ENCODE peak calls at places on chromosomes 11 and 22, in seven cellular contexts. One of them, this sample, is unnamed.

GRCh38 chr22:25081409-25081824 is 118.2 kb upstream of the CRYBB3 start:
- DNase-seq in G401: no peak
- DNase-seq in CD8-positive, alpha-beta T cell: peak; percentile 34
- DNase-seq in activated gamma-delta T cell treated with anti-CD3 and anti-CD28 coated beads, Interleukin-2, amount 50 U/mL, for 16 hours: no peak
- DNase-seq in NCI-H460: peak; percentile 16
- DNase-seq in stomach: peak; percentile 57
- DNase-seq in EL: peak; percentile 10
- DNase-seq in this sample: peak; percentile 68

GRCh38 chr11:118012083-118012669 is 26.0 kb downstream of the IL10RA start:
- DNase-seq in G401: no peak
- DNase-seq in CD8-positive, alpha-beta T cell: no peak
- DNase-seq in activated gamma-delta T cell treated with anti-CD3 and anti-CD28 coated beads, Interleukin-2, amount 50 U/mL, for 16 hours: no peak
- DNase-seq in NCI-H460: no peak
- DNase-seq in stomach: no peak
- DNase-seq in EL: peak; percentile 19
- DNase-seq in this sample: no peak

GRCh38 chr11:13717331-13717730 is 48.9 kb downstream of the FAR1 start:
- DNase-seq in G401: no peak
- DNase-seq in CD8-positive, alpha-beta T cell: no peak
- DNase-seq in activated gamma-delta T cell treated with anti-CD3 and anti-CD28 coated beads, Interleukin-2, amount 50 U/mL, for 16 hours: no peak
- DNase-seq in NCI-H460: no peak
- DNase-seq in stomach: no peak
- DNase-seq in EL: peak; percentile 92
- DNase-seq in this sample: no peak

GRCh38 chr22:46810856-46811786 is 48.7 kb downstream of the TBC1D22A start:
- DNase-seq in G401: no peak
- DNase-seq in CD8-positive, alpha-beta T cell: no peak
- DNase-seq in activated gamma-delta T cell treated with anti-CD3 and anti-CD28 coated beads, Interleukin-2, amount 50 U/mL, for 16 hours: no peak
- DNase-seq in NCI-H460: no peak
- DNase-seq in stomach: peak; percentile 19
- DNase-seq in EL: no peak
- DNase-seq in this sample: no peak

GRCh38 chr11:13278620-13279486 is 1.3 kb downstream of the BMAL1 start:
- DNase-seq in G401: peak; percentile 33
- DNase-seq in CD8-positive, alpha-beta T cell: no peak
- DNase-seq in activated gamma-delta T cell treated with anti-CD3 and anti-CD28 coated beads, Interleukin-2, amount 50 U/mL, for 16 hours: no peak
- DNase-seq in NCI-H460: no peak
- DNase-seq in stomach: no peak
- DNase-seq in EL: peak; percentile 9
- DNase-seq in this sample: peak; percentile 55

GRCh38 chr11:12963789-12964536 is 45.2 kb upstream of the RASSF10 start:
- DNase-seq in G401: peak; percentile 44
- DNase-seq in CD8-positive, alpha-beta T cell: peak; percentile 44
- DNase-seq in activated gamma-delta T cell treated with anti-CD3 and anti-CD28 coated beads, Interleukin-2, amount 50 U/mL, for 16 hours: peak; percentile 32
- DNase-seq in NCI-H460: peak; percentile 55
- DNase-seq in stomach: peak; percentile 79
- DNase-seq in EL: peak; percentile 68
- DNase-seq in this sample: peak; percentile 88

GRCh38 chr11:65571940-65572339 is 398 bp upstream of the FAM89B start:
- DNase-seq in G401: peak; percentile 56
- DNase-seq in CD8-positive, alpha-beta T cell: no peak
- DNase-seq in activated gamma-delta T cell treated with anti-CD3 and anti-CD28 coated beads, Interleukin-2, amount 50 U/mL, for 16 hours: no peak
- DNase-seq in NCI-H460: peak; percentile 37
- DNase-seq in stomach: peak; percentile 36
- DNase-seq in EL: no peak
- DNase-seq in this sample: peak; percentile 65

GRCh38 chr22:44666207-44666585 is 35.8 kb upstream of the PRR5 start:
- DNase-seq in G401: no peak
- DNase-seq in CD8-positive, alpha-beta T cell: no peak
- DNase-seq in activated gamma-delta T cell treated with anti-CD3 and anti-CD28 coated beads, Interleukin-2, amount 50 U/mL, for 16 hours: no peak
- DNase-seq in NCI-H460: no peak
- DNase-seq in stomach: no peak
- DNase-seq in EL: no peak
- DNase-seq in this sample: no peak

GRCh38 chr22:49320714-49321476 is 506.8 kb downstream of the BRD1 start:
- DNase-seq in G401: no peak
- DNase-seq in CD8-positive, alpha-beta T cell: no peak
- DNase-seq in activated gamma-delta T cell treated with anti-CD3 and anti-CD28 coated beads, Interleukin-2, amount 50 U/mL, for 16 hours: no peak
- DNase-seq in NCI-H460: no peak
- DNase-seq in stomach: peak; percentile 17
- DNase-seq in EL: no peak
- DNase-seq in this sample: no peak

GRCh38 chr11:88656960-88657738 is 319.6 kb upstream of the CTSC start:
- DNase-seq in G401: no peak
- DNase-seq in CD8-positive, alpha-beta T cell: no peak
- DNase-seq in activated gamma-delta T cell treated with anti-CD3 and anti-CD28 coated beads, Interleukin-2, amount 50 U/mL, for 16 hours: no peak
- DNase-seq in NCI-H460: no peak
- DNase-seq in stomach: no peak
- DNase-seq in EL: no peak
- DNase-seq in this sample: no peak

GRCh38 chr11:3346587-3346986 is 32.4 kb downstream of the ZNF195 start:
- DNase-seq in G401: no peak
- DNase-seq in CD8-positive, alpha-beta T cell: no peak
- DNase-seq in activated gamma-delta T cell treated with anti-CD3 and anti-CD28 coated beads, Interleukin-2, amount 50 U/mL, for 16 hours: no peak
- DNase-seq in NCI-H460: no peak
- DNase-seq in stomach: no peak
- DNase-seq in EL: no peak
- DNase-seq in this sample: no peak

GRCh38 chr11:61999141-61999975 is 31.9 kb upstream of the FTH1 start:
- DNase-seq in G401: no peak
- DNase-seq in CD8-positive, alpha-beta T cell: no peak
- DNase-seq in activated gamma-delta T cell treated with anti-CD3 and anti-CD28 coated beads, Interleukin-2, amount 50 U/mL, for 16 hours: no peak
- DNase-seq in NCI-H460: no peak
- DNase-seq in stomach: no peak
- DNase-seq in EL: no peak
- DNase-seq in this sample: no peak

GRCh38 chr11:80782135-80782885 is 1341.5 kb upstream of the TENM4 start:
- DNase-seq in G401: no peak
- DNase-seq in CD8-positive, alpha-beta T cell: no peak
- DNase-seq in activated gamma-delta T cell treated with anti-CD3 and anti-CD28 coated beads, Interleukin-2, amount 50 U/mL, for 16 hours: no peak
- DNase-seq in NCI-H460: no peak
- DNase-seq in stomach: no peak
- DNase-seq in EL: no peak
- DNase-seq in this sample: no peak

GRCh38 chr22:40058265-40058664 is 63.5 kb downstream of the FAM83F start:
- DNase-seq in G401: no peak
- DNase-seq in CD8-positive, alpha-beta T cell: no peak
- DNase-seq in activated gamma-delta T cell treated with anti-CD3 and anti-CD28 coated beads, Interleukin-2, amount 50 U/mL, for 16 hours: no peak
- DNase-seq in NCI-H460: no peak
- DNase-seq in stomach: no peak
- DNase-seq in EL: no peak
- DNase-seq in this sample: no peak

GRCh38 chr22:19812910-19813309 is 41.8 kb downstream of the GNB1L start:
- DNase-seq in G401: no peak
- DNase-seq in CD8-positive, alpha-beta T cell: no peak
- DNase-seq in activated gamma-delta T cell treated with anti-CD3 and anti-CD28 coated beads, Interleukin-2, amount 50 U/mL, for 16 hours: no peak
- DNase-seq in NCI-H460: no peak
- DNase-seq in stomach: peak; percentile 7
- DNase-seq in EL: no peak
- DNase-seq in this sample: no peak

GRCh38 chr11:65786008-65786785 is 666 bp upstream of the OVOL1 start:
- DNase-seq in G401: no peak
- DNase-seq in CD8-positive, alpha-beta T cell: no peak
- DNase-seq in activated gamma-delta T cell treated with anti-CD3 and anti-CD28 coated beads, Interleukin-2, amount 50 U/mL, for 16 hours: no peak
- DNase-seq in NCI-H460: no peak
- DNase-seq in stomach: peak; percentile 59
- DNase-seq in EL: no peak
- DNase-seq in this sample: peak; percentile 48

GRCh38 chr11:116357769-116358544 is 414.8 kb downstream of the BUD13 start:
- DNase-seq in G401: no peak
- DNase-seq in CD8-positive, alpha-beta T cell: no peak
- DNase-seq in activated gamma-delta T cell treated with anti-CD3 and anti-CD28 coated beads, Interleukin-2, amount 50 U/mL, for 16 hours: no peak
- DNase-seq in NCI-H460: no peak
- DNase-seq in stomach: no peak
- DNase-seq in EL: no peak
- DNase-seq in this sample: peak; percentile 83

GRCh38 chr11:19311306-19312030 is 70.7 kb upstream of the E2F8 start:
- DNase-seq in G401: peak; percentile 53
- DNase-seq in CD8-positive, alpha-beta T cell: no peak
- DNase-seq in activated gamma-delta T cell treated with anti-CD3 and anti-CD28 coated beads, Interleukin-2, amount 50 U/mL, for 16 hours: no peak
- DNase-seq in NCI-H460: peak; percentile 48
- DNase-seq in stomach: peak; percentile 76
- DNase-seq in EL: peak; percentile 59
- DNase-seq in this sample: peak; percentile 79

GRCh38 chr11:69298778-69299461 is 5.0 kb downstream of the MYEOV start:
- DNase-seq in G401: no peak
- DNase-seq in CD8-positive, alpha-beta T cell: no peak
- DNase-seq in activated gamma-delta T cell treated with anti-CD3 and anti-CD28 coated beads, Interleukin-2, amount 50 U/mL, for 16 hours: no peak
- DNase-seq in NCI-H460: no peak
- DNase-seq in stomach: no peak
- DNase-seq in EL: peak; percentile 55
- DNase-seq in this sample: no peak

GRCh38 chr11:57776101-57776511 is 14.5 kb downstream of the CTNND1 start:
- DNase-seq in G401: no peak
- DNase-seq in CD8-positive, alpha-beta T cell: no peak
- DNase-seq in activated gamma-delta T cell treated with anti-CD3 and anti-CD28 coated beads, Interleukin-2, amount 50 U/mL, for 16 hours: no peak
- DNase-seq in NCI-H460: no peak
- DNase-seq in stomach: no peak
- DNase-seq in EL: peak; percentile 67
- DNase-seq in this sample: peak; percentile 26

GRCh38 chr22:27317156-27317555 is 484.4 kb downstream of the MN1 start:
- DNase-seq in G401: no peak
- DNase-seq in CD8-positive, alpha-beta T cell: no peak
- DNase-seq in activated gamma-delta T cell treated with anti-CD3 and anti-CD28 coated beads, Interleukin-2, amount 50 U/mL, for 16 hours: no peak
- DNase-seq in NCI-H460: no peak
- DNase-seq in stomach: no peak
- DNase-seq in EL: no peak
- DNase-seq in this sample: no peak

GRCh38 chr11:63991558-63991957 is 5.3 kb downstream of the OTUB1 start:
- DNase-seq in G401: no peak
- DNase-seq in CD8-positive, alpha-beta T cell: no peak
- DNase-seq in activated gamma-delta T cell treated with anti-CD3 and anti-CD28 coated beads, Interleukin-2, amount 50 U/mL, for 16 hours: no peak
- DNase-seq in NCI-H460: no peak
- DNase-seq in stomach: no peak
- DNase-seq in EL: no peak
- DNase-seq in this sample: no peak

GRCh38 chr11:45885274-45885920 is at the start of gene MAPK8IP1:
- DNase-seq in G401: peak; percentile 74
- DNase-seq in CD8-positive, alpha-beta T cell: peak; percentile 39
- DNase-seq in activated gamma-delta T cell treated with anti-CD3 and anti-CD28 coated beads, Interleukin-2, amount 50 U/mL, for 16 hours: peak; percentile 18
- DNase-seq in NCI-H460: peak; percentile 22
- DNase-seq in stomach: peak; percentile 62
- DNase-seq in EL: peak; percentile 36
- DNase-seq in this sample: peak; percentile 76

GRCh38 chr11:76793834-76794291 is 10.7 kb downstream of the TSKU start:
- DNase-seq in G401: no peak
- DNase-seq in CD8-positive, alpha-beta T cell: no peak
- DNase-seq in activated gamma-delta T cell treated with anti-CD3 and anti-CD28 coated beads, Interleukin-2, amount 50 U/mL, for 16 hours: no peak
- DNase-seq in NCI-H460: no peak
- DNase-seq in stomach: peak; percentile 24
- DNase-seq in EL: no peak
- DNase-seq in this sample: no peak

GRCh38 chr11:118790357-118791014 is 478 bp downstream of the DDX6 start:
- DNase-seq in G401: peak; percentile 80
- DNase-seq in CD8-positive, alpha-beta T cell: peak; percentile 51
- DNase-seq in activated gamma-delta T cell treated with anti-CD3 and anti-CD28 coated beads, Interleukin-2, amount 50 U/mL, for 16 hours: peak; percentile 46
- DNase-seq in NCI-H460: peak; percentile 14
- DNase-seq in stomach: peak; percentile 43
- DNase-seq in EL: peak; percentile 55
- DNase-seq in this sample: peak; percentile 61

GRCh38 chr22:26383968-26384576 is 45.0 kb upstream of the ASPHD2 start:
- DNase-seq in G401: no peak
- DNase-seq in CD8-positive, alpha-beta T cell: no peak
- DNase-seq in activated gamma-delta T cell treated with anti-CD3 and anti-CD28 coated beads, Interleukin-2, amount 50 U/mL, for 16 hours: no peak
- DNase-seq in NCI-H460: no peak
- DNase-seq in stomach: no peak
- DNase-seq in EL: no peak
- DNase-seq in this sample: no peak

GRCh38 chr11:27718853-27719574 is 18.8 kb upstream of the BDNF start:
- DNase-seq in G401: peak; percentile 59
- DNase-seq in CD8-positive, alpha-beta T cell: no peak
- DNase-seq in activated gamma-delta T cell treated with anti-CD3 and anti-CD28 coated beads, Interleukin-2, amount 50 U/mL, for 16 hours: no peak
- DNase-seq in NCI-H460: no peak
- DNase-seq in stomach: no peak
- DNase-seq in EL: peak; percentile 76
- DNase-seq in this sample: peak; percentile 72

GRCh38 chr11:130890039-130890745 is 26.1 kb downstream of the SNX19 start:
- DNase-seq in G401: no peak
- DNase-seq in CD8-positive, alpha-beta T cell: no peak
- DNase-seq in activated gamma-delta T cell treated with anti-CD3 and anti-CD28 coated beads, Interleukin-2, amount 50 U/mL, for 16 hours: no peak
- DNase-seq in NCI-H460: no peak
- DNase-seq in stomach: no peak
- DNase-seq in EL: no peak
- DNase-seq in this sample: no peak

GRCh38 chr11:58578635-58579191 is at the start of gene ZFP91:
- DNase-seq in G401: peak; percentile 98
- DNase-seq in CD8-positive, alpha-beta T cell: peak; percentile 96
- DNase-seq in activated gamma-delta T cell treated with anti-CD3 and anti-CD28 coated beads, Interleukin-2, amount 50 U/mL, for 16 hours: peak; percentile 95
- DNase-seq in NCI-H460: peak; percentile 94
- DNase-seq in stomach: peak; percentile 98
- DNase-seq in EL: peak; percentile 99
- DNase-seq in this sample: peak; percentile 94

GRCh38 chr11:95363189-95363588 is 132.2 kb upstream of the SESN3 start:
- DNase-seq in G401: no peak
- DNase-seq in CD8-positive, alpha-beta T cell: no peak
- DNase-seq in activated gamma-delta T cell treated with anti-CD3 and anti-CD28 coated beads, Interleukin-2, amount 50 U/mL, for 16 hours: no peak
- DNase-seq in NCI-H460: no peak
- DNase-seq in stomach: no peak
- DNase-seq in EL: no peak
- DNase-seq in this sample: no peak

GRCh38 chr11:134118016-134118415 is 49.1 kb downstream of the JAM3 start:
- DNase-seq in G401: no peak
- DNase-seq in CD8-positive, alpha-beta T cell: no peak
- DNase-seq in activated gamma-delta T cell treated with anti-CD3 and anti-CD28 coated beads, Interleukin-2, amount 50 U/mL, for 16 hours: no peak
- DNase-seq in NCI-H460: no peak
- DNase-seq in stomach: no peak
- DNase-seq in EL: no peak
- DNase-seq in this sample: no peak

GRCh38 chr11:31529189-31529588 is 19.6 kb downstream of the ELP4 start:
- DNase-seq in G401: no peak
- DNase-seq in CD8-positive, alpha-beta T cell: no peak
- DNase-seq in activated gamma-delta T cell treated with anti-CD3 and anti-CD28 coated beads, Interleukin-2, amount 50 U/mL, for 16 hours: no peak
- DNase-seq in NCI-H460: no peak
- DNase-seq in stomach: no peak
- DNase-seq in EL: no peak
- DNase-seq in this sample: no peak

GRCh38 chr22:43376765-43377485 is 33.8 kb upstream of the SCUBE1 start:
- DNase-seq in G401: no peak
- DNase-seq in CD8-positive, alpha-beta T cell: peak; percentile 24
- DNase-seq in activated gamma-delta T cell treated with anti-CD3 and anti-CD28 coated beads, Interleukin-2, amount 50 U/mL, for 16 hours: peak; percentile 51
- DNase-seq in NCI-H460: no peak
- DNase-seq in stomach: peak; percentile 50
- DNase-seq in EL: no peak
- DNase-seq in this sample: no peak

GRCh38 chr11:117923773-117924172 is 5.4 kb downstream of the TMPRSS13 start:
- DNase-seq in G401: no peak
- DNase-seq in CD8-positive, alpha-beta T cell: no peak
- DNase-seq in activated gamma-delta T cell treated with anti-CD3 and anti-CD28 coated beads, Interleukin-2, amount 50 U/mL, for 16 hours: no peak
- DNase-seq in NCI-H460: no peak
- DNase-seq in stomach: no peak
- DNase-seq in EL: no peak
- DNase-seq in this sample: peak; percentile 28

GRCh38 chr22:25880524-25880923 is 138.5 kb downstream of the MYO18B start:
- DNase-seq in G401: no peak
- DNase-seq in CD8-positive, alpha-beta T cell: no peak
- DNase-seq in activated gamma-delta T cell treated with anti-CD3 and anti-CD28 coated beads, Interleukin-2, amount 50 U/mL, for 16 hours: no peak
- DNase-seq in NCI-H460: no peak
- DNase-seq in stomach: no peak
- DNase-seq in EL: no peak
- DNase-seq in this sample: no peak

GRCh38 chr22:36901411-36902142 is 11.9 kb upstream of the CSF2RB start:
- DNase-seq in G401: no peak
- DNase-seq in CD8-positive, alpha-beta T cell: no peak
- DNase-seq in activated gamma-delta T cell treated with anti-CD3 and anti-CD28 coated beads, Interleukin-2, amount 50 U/mL, for 16 hours: no peak
- DNase-seq in NCI-H460: no peak
- DNase-seq in stomach: no peak
- DNase-seq in EL: no peak
- DNase-seq in this sample: no peak

GRCh38 chr11:44454686-44455085 is 110.8 kb upstream of the CD82 start:
- DNase-seq in G401: no peak
- DNase-seq in CD8-positive, alpha-beta T cell: no peak
- DNase-seq in activated gamma-delta T cell treated with anti-CD3 and anti-CD28 coated beads, Interleukin-2, amount 50 U/mL, for 16 hours: no peak
- DNase-seq in NCI-H460: no peak
- DNase-seq in stomach: no peak
- DNase-seq in EL: no peak
- DNase-seq in this sample: no peak

GRCh38 chr11:61893981-61894380 is 2.6 kb upstream of the FADS3 start:
- DNase-seq in G401: no peak
- DNase-seq in CD8-positive, alpha-beta T cell: no peak
- DNase-seq in activated gamma-delta T cell treated with anti-CD3 and anti-CD28 coated beads, Interleukin-2, amount 50 U/mL, for 16 hours: no peak
- DNase-seq in NCI-H460: no peak
- DNase-seq in stomach: no peak
- DNase-seq in EL: peak; percentile 89
- DNase-seq in this sample: no peak

This sample was measured in WTC11.